ENCODE peak calls at places on chromosomes 11 and 22, in five cellular contexts. F, I, J, Y and B are unnamed samples. For H3K27me3, the result is how much of the 10 kb centered on the place peaks cover.

GRCh38 chr11:46948378-46949131 is 12.0 kb downstream of the CSTPP1 start:
- DNase-seq in J (no peak), I (no peak), F (peak), Y (no peak), B (no peak)

GRCh38 chr11:91265946-91266345 is 958.7 kb upstream of the FAT3 start:
- DNase-seq in J (no peak), F (peak), Y (no peak), I (no peak), B (no peak)

GRCh38 chr11:69467196-69467595 is 14.3 kb upstream of the LINC01488 start:
- DNase-seq in F (no peak), J (no peak), I (no peak), Y (no peak), B (no peak)

GRCh38 chr11:57541099-57541670 is 3.8 kb downstream of the SMTNL1 start:
- DNase-seq in J (no peak), I (no peak), Y (no peak), F (no peak), B (no peak)

GRCh38 chr11:89235121-89235520 is 57.4 kb downstream of the TYR start:
- DNase-seq in I (no peak), J (no peak), F (no peak), Y (no peak), B (no peak)

GRCh38 chr11:127639916-127640315 is 639.3 kb upstream of the KIRREL3 start:
- DNase-seq in Y (no peak), I (no peak), J (no peak), F (peak), B (no peak)

GRCh38 chr11:106156290-106156937 is 79.0 kb downstream of the AASDHPPT start:
- DNase-seq in J (peak), I (peak), Y (peak), F (peak), B (peak)

GRCh38 chr11:45331839-45332485 is 45.8 kb upstream of the SYT13 start:
- DNase-seq in J (no peak), Y (no peak), F (peak), I (peak), B (no peak)

GRCh38 chr22:44220727-44221680 is 40.3 kb downstream of the PARVG start:
- DNase-seq in J (peak), I (no peak), Y (no peak), F (no peak), B (no peak)

GRCh38 chr11:11836676-11837231 is 5.0 kb upstream of the USP47 start:
- DNase-seq in I (no peak), J (no peak), F (no peak), Y (no peak), B (no peak)

GRCh38 chr11:134142536-134142935 is 73.7 kb downstream of the JAM3 start:
- DNase-seq in I (no peak), Y (no peak), J (no peak), F (peak), B (no peak)

GRCh38 chr22:21762712-21763581 is 27.4 kb upstream of the YPEL1 start:
- DNase-seq in J (no peak), I (no peak), Y (no peak), F (no peak), B (no peak)

GRCh38 chr11:12674571-12674935 is 332 bp downstream of the TEAD1 start:
- DNase-seq in I (peak), J (no peak), F (no peak), Y (no peak), B (no peak)

GRCh38 chr22:23787910-23788309 is 1.1 kb downstream of the SMARCB1 start:
- DNase-seq in J (no peak), I (no peak), F (no peak), Y (no peak), B (no peak)

GRCh38 chr11:46914363-46914762 is 4.0 kb downstream of the LRP4 start:
- DNase-seq in F (peak), Y (no peak), J (peak), I (no peak), B (no peak)

GRCh38 chr22:43998865-43999264 is 25.2 kb upstream of the PARVB start:
- DNase-seq in Y (no peak), J (no peak), F (no peak), I (no peak), B (no peak)

GRCh38 chr11:67286621-67287333 is 2.3 kb upstream of the ANKRD13D start:
- DNase-seq in J (no peak), I (peak), Y (no peak), F (no peak), B (no peak)

GRCh38 chr11:14500181-14500651 is 605 bp upstream of the COPB1 start:
- DNase-seq in F (peak), Y (peak), I (peak), J (peak), B (peak)

GRCh38 chr22:29330753-29331152 is 15.3 kb upstream of the RASL10A start:
- DNase-seq in F (peak), Y (no peak), J (peak), I (no peak), B (no peak)

GRCh38 chr11:74681686-74682651 is 49.3 kb downstream of the CHRDL2 start:
- DNase-seq in I (no peak), J (no peak), F (no peak), Y (peak), B (peak)

GRCh38 chr22:29143848-29144785 is 61.6 kb upstream of the EMID1 start:
- DNase-seq in Y (no peak), F (no peak), J (no peak), I (no peak), B (no peak)

GRCh38 chr11:69216609-69217008 is 60.9 kb downstream of the SMIM38 start:
- DNase-seq in J (no peak), Y (no peak), F (no peak), I (no peak), B (peak)

GRCh38 chr11:313787-314547 is at the start of gene IFITM1:
- DNase-seq in J (peak), I (peak), F (peak), Y (no peak), B (peak)

GRCh38 chr22:19995611-19996339 is 20.8 kb downstream of the ARVCF start:
- DNase-seq in Y (no peak), I (no peak), J (no peak), F (peak), B (no peak)

GRCh38 chr11:43316451-43316850 is 4.7 kb downstream of the API5 start:
- DNase-seq in F (peak), J (no peak), Y (no peak), I (no peak), B (no peak)

GRCh38 chr22:49334589-49334873 is 493.1 kb downstream of the BRD1 start:
- DNase-seq in I (no peak), Y (no peak), F (no peak), J (peak), B (no peak)

GRCh38 chr11:118608268-118609214 is 1.1 kb downstream of the PHLDB1 start:
- DNase-seq in I (no peak), F (peak), J (peak), Y (peak), B (peak)

GRCh38 chr11:68841718-68842426 is at the start of gene CPT1A:
- DNase-seq in Y (peak), F (peak), I (peak), J (no peak), B (peak)

GRCh38 chr11:76232026-76232665 is 25.8 kb upstream of the WNT11 start:
- DNase-seq in I (no peak), Y (no peak), F (no peak), J (no peak), B (peak)

GRCh38 chr11:108873938-108874337 is 209.1 kb downstream of the DDX10 start:
- DNase-seq in I (no peak), Y (no peak), F (peak), J (no peak), B (no peak)

GRCh38 chr22:22974795-22975580 is 87.4 kb downstream of the IGLL5 start:
- DNase-seq in F (no peak), Y (no peak), J (no peak), I (no peak), B (no peak)

GRCh38 chr22:28837640-28838039 is 37.3 kb upstream of the XBP1 start:
- DNase-seq in Y (no peak), I (no peak), F (no peak), J (peak), B (no peak)

GRCh38 chr11:11243790-11244469 is 109.1 kb downstream of the CSNK2A3 start:
- DNase-seq in J (peak), F (no peak), I (peak), Y (peak), B (peak)

GRCh38 chr11:31796523-31797226 is 14.4 kb downstream of the PAX6 start:
- DNase-seq in I (peak), J (no peak), F (no peak), Y (no peak), B (no peak)

DNA sequence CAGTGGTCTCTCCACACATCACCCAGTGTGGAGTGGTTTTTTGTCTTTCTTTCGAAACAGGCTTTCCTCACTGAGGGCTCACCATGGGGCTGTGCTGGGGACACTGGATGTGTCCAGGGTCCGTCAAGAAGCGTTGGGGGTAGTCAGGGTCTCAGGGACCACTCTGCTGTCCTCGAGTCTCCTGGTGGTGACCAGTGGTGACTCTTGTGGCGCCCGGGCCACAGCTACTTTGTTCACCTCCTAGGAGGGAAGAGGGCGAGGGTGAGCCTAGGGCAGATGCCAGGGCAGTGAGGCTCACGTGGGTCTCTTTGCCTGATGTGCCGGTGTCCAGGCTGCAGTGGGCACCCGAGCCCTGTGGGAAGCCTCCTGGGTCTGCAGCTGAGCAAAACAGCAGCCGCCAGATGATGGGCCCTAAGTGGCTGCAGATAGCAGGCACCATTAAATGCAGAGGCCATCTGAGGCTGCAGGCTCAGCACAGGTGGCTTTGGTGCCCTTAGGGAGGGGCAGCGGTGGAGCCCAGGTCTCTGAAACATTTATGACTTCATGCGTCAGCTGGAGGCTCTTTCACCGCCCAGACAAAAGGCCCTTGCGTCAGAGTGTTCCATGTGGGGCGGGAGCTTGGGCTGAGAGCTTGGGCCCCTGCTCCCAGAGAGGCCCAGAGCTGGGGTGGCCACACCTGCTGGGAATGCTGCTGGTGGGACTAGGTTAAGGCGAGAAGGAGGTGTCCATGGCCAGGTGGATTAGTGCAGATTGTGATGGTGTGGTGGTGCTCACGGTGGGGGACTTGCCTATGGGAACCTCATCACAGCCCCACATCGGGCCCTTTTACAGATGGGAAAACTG is 29.5 kb downstream of the KCNQ1 start:
- DNase-seq in F (no peak), I (no peak), Y (peak), J (no peak), B (peak)
- H3K27me3 ChIP-seq in F (under half), I (under half), Y (under half), J (under half), B (under half)

GRCh38 chr11:122656631-122657101 is 1.1 kb downstream of the UBASH3B start:
- DNase-seq in I (peak), J (peak), Y (peak), F (peak), B (peak)
- H3K4me3 ChIP-seq in I (peak), J (peak), Y (peak), F (peak), B (peak)

GRCh38 chr22:45754822-45755221 is 83.2 kb downstream of the ATXN10 start:
- DNase-seq in F (no peak), Y (no peak), J (no peak), I (no peak), B (no peak)
- H3K27me3 ChIP-seq in F (under half), Y (under half), J (under half), I (under half), B (under half)

GRCh38 chr11:6607190-6607635 is 3.6 kb downstream of the ILK start:
- DNase-seq in Y (no peak), I (no peak), J (no peak), F (peak), B (no peak)
- H3K4me3 ChIP-seq in Y (no peak), I (no peak), J (no peak), F (no peak), B (no peak)

GRCh38 chr11:94758671-94759070 is 9.5 kb upstream of the AMOTL1 start:
- DNase-seq in J (no peak), I (no peak), Y (no peak), F (no peak), B (no peak)

GRCh38 chr11:94754819-94755218 is 13.3 kb upstream of the AMOTL1 start:
- DNase-seq in F (no peak), I (no peak), Y (no peak), J (no peak), B (no peak)

GRCh38 chr11:94759522-94759921 is 8.6 kb upstream of the AMOTL1 start:
- DNase-seq in J (no peak), Y (no peak), F (no peak), I (no peak), B (no peak)

GRCh38 chr11:94755494-94755893 is 12.7 kb upstream of the AMOTL1 start:
- DNase-seq in F (no peak), Y (no peak), I (no peak), J (no peak), B (no peak)

GRCh38 chr11:94757037-94757681 is 11.0 kb upstream of the AMOTL1 start:
- DNase-seq in Y (no peak), F (no peak), I (no peak), J (no peak), B (no peak)
- H3K27me3 ChIP-seq in Y (under half), F (under half), I (under half), J (under half), B (under half)

DNA sequence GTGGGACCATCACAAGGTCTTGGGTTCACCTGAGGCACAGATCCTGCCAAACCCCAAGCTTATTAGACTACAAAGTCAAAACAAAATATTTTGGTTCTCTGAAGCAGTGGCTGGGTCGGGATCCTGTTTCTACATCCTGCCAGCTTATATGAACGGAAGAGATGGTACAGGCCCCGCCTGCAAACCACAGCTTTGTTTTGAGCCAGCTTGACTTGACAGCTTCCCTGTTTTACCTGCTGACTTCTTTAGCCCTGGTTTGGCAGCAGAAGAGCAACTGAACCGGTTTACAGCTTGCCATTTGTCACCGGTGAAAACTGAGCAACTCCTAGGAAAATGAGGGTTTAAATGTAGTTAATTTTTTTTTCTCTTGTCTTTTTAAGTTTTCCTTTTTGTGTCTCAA is 11.4 kb downstream of the PACS1 start:
- DNase-seq in F (peak), I (no peak), Y (peak), J (no peak), B (peak)
- H3K4me3 ChIP-seq in F (no peak), I (no peak), Y (no peak), J (no peak), B (no peak)

GRCh38 chr11:16358726-16359125 is 2.4 kb upstream of the SOX6 start:
- DNase-seq in F (no peak), J (no peak), Y (no peak), I (no peak), B (no peak)

GRCh38 chr11:16359369-16359768 is 3.0 kb upstream of the SOX6 start:
- DNase-seq in Y (no peak), J (no peak), F (no peak), I (no peak), B (no peak)

GRCh38 chr11:16357776-16358175 is 1.4 kb upstream of the SOX6 start:
- DNase-seq in Y (no peak), I (no peak), J (no peak), F (no peak), B (no peak)

GRCh38 chr11:16356751-16357365 is 512 bp upstream of the SOX6 start:
- DNase-seq in I (no peak), Y (no peak), F (peak), J (no peak), B (no peak)

GRCh38 chr11:16356057-16356750 is at the start of gene SOX6:
- DNase-seq in Y (peak), I (peak), J (peak), F (peak), B (no peak)
- H3K27me3 ChIP-seq in Y (under half), I (under half), J (under half), F (under half), B (under half)